ENCODE peak calls at places on chromosome 16, in nine cellular contexts. W is NCI-H1930, D is amygdala, B is anterior cingulate cortex, Z is NCI-H1436, P is NCI-H524 treated with DMSO at 0.1 percent for 48 hours, X is heart right ventricle, A is fibroblast of mammary gland, I is A549. U is an unnamed sample.

GRCh38 chr16:86930001-86930400 is 351.7 kb downstream of the FOXL1 start:
- DNase-seq in D (no peak), W (no peak), X (no peak), P (no peak), A (no peak), I (no peak), Z (no peak), B (no peak), U (no peak)

GRCh38 chr16:58034128-58034685 is 8.7 kb downstream of the MMP15 start:
- DNase-seq in W (no peak), D (no peak), Z (no peak), A (no peak), P (no peak), I (no peak), B (no peak), X (no peak), U (no peak)

GRCh38 chr16:58462997-58463891 is 36.7 kb upstream of the NDRG4 start:
- DNase-seq in I (no peak), A (no peak), B (no peak), X (peak; percentile 69), P (no peak), Z (peak; percentile 53), D (no peak), W (no peak), U (no peak)

GRCh38 chr16:89764711-89765201 is 43.4 kb downstream of the ZNF276 start:
- DNase-seq in X (no peak), Z (no peak), A (no peak), B (no peak), I (no peak), P (no peak), W (no peak), D (no peak), U (no peak)

GRCh38 chr16:47470810-47471209 is 9.7 kb downstream of the PHKB start:
- DNase-seq in Z (no peak), D (no peak), B (no peak), I (no peak), X (no peak), P (no peak), W (no peak), A (no peak), U (no peak)

GRCh38 chr16:50263940-50264929 is 2.1 kb upstream of the ADCY7 start:
- DNase-seq in W (no peak), Z (no peak), A (peak; percentile 73), P (no peak), D (no peak), X (no peak), B (no peak), I (peak; percentile 48), U (no peak)

GRCh38 chr16:67021321-67021720 is 7.6 kb upstream of the CBFB start:
- DNase-seq in D (no peak), A (no peak), B (no peak), P (no peak), W (no peak), I (no peak), X (no peak), Z (no peak), U (no peak)

GRCh38 chr16:19757762-19758595 is 39.9 kb downstream of the IQCK start:
- DNase-seq in X (no peak), D (no peak), B (peak; percentile 44), W (no peak), I (no peak), P (no peak), Z (no peak), A (no peak), U (no peak)

GRCh38 chr16:82748026-82748425 is 121.3 kb downstream of the CDH13 start:
- DNase-seq in A (peak; percentile 74), P (no peak), D (no peak), Z (no peak), X (peak; percentile 28), B (no peak), W (no peak), I (no peak), U (no peak)

GRCh38 chr16:19716183-19716582 is 1.8 kb downstream of the KNOP1 start:
- DNase-seq in W (no peak), A (no peak), I (no peak), D (no peak), Z (no peak), P (no peak), X (no peak), B (no peak), U (no peak)